ENCODE peak calls at places on chromosomes 11 and 22, in eight cellular contexts. Z is H1, X is GM06990, N is lung, E is kidney epithelial cell, B is lower lobe of right lung, W is fibroblast of lung, V is adipocyte. R is an unnamed sample.

GRCh38 chr22:21876486-21877176 is 9.2 kb upstream of the MAPK1 start:
- DNase-seq in Z (no peak), X (peak; percentile 59), W (peak; percentile 89), V (peak; percentile 93), B (no peak), N (no peak), E (no peak), R (no peak)

GRCh38 chr11:95085117-95085825 is 4.4 kb upstream of the ENDOD1 start:
- DNase-seq in W (no peak), B (no peak), E (no peak), Z (no peak), V (no peak), N (no peak), X (no peak), R (no peak)

GRCh38 chr22:45023431-45023830 is 13.6 kb upstream of the PHF21B start:
- DNase-seq in B (no peak), E (no peak), N (no peak), W (no peak), X (no peak), V (no peak), Z (no peak), R (no peak)

GRCh38 chr11:47631473-47631872 is 10.9 kb downstream of the MTCH2 start:
- DNase-seq in V (no peak), W (no peak), B (no peak), E (no peak), Z (no peak), N (no peak), X (no peak), R (no peak)

GRCh38 chr22:41557401-41558240 is 3.2 kb upstream of the CSDC2 start:
- DNase-seq in Z (peak; percentile 58), V (peak; percentile 89), N (peak; percentile 81), E (no peak), W (peak; percentile 98), B (peak; percentile 75), X (no peak), R (no peak)

GRCh38 chr11:3344775-3345174 is 34.2 kb downstream of the ZNF195 start:
- DNase-seq in Z (no peak), X (no peak), B (no peak), V (no peak), W (no peak), E (no peak), N (no peak), R (no peak)

GRCh38 chr11:65553301-65554001 is 4.7 kb downstream of the LTBP3 start:
- DNase-seq in Z (peak; percentile 86), V (no peak), X (peak; percentile 68), E (no peak), N (no peak), W (no peak), B (no peak), R (no peak)

GRCh38 chr22:35357883-35358621 is 22.8 kb upstream of the HMOX1 start:
- DNase-seq in Z (no peak), X (no peak), N (no peak), V (no peak), W (no peak), E (peak; percentile 86), B (no peak), R (no peak)

GRCh38 chr11:121451178-121451981 is 734 bp upstream of the SORL1 start:
- DNase-seq in V (no peak), N (no peak), B (no peak), Z (no peak), X (no peak), E (no peak), W (no peak), R (no peak)

GRCh38 chr11:55624531-55624930 is 10.4 kb upstream of the OR4P4 start:
- DNase-seq in V (no peak), E (no peak), X (no peak), Z (no peak), N (no peak), B (no peak), W (no peak), R (no peak)

GRCh38 chr11:106167085-106167484 is 89.6 kb downstream of the AASDHPPT start:
- DNase-seq in B (no peak), E (no peak), W (no peak), V (no peak), Z (no peak), N (no peak), X (no peak), R (no peak)

GRCh38 chr11:64742087-64742939 is 1.6 kb downstream of the RASGRP2 start:
- DNase-seq in B (no peak), N (no peak), V (peak; percentile 18), Z (peak; percentile 81), X (peak; percentile 48), E (no peak), W (no peak), R (no peak)

GRCh38 chr11:74981888-74982287 is 6.8 kb upstream of the NEU3 start:
- DNase-seq in W (no peak), Z (no peak), B (no peak), X (no peak), N (no peak), V (no peak), E (no peak), R (no peak)

GRCh38 chr22:28123989-28124766 is 205.1 kb upstream of the PITPNB start:
- DNase-seq in W (no peak), N (no peak), X (no peak), Z (no peak), V (no peak), E (no peak), B (no peak), R (no peak)

GRCh38 chr11:74278721-74279148 is 32.7 kb downstream of the P4HA3 start:
- DNase-seq in X (no peak), W (peak; percentile 99), Z (no peak), E (peak; percentile 88), N (peak; percentile 52), V (peak; percentile 85), B (no peak), R (no peak)

GRCh38 chr22:23458663-23459541 is 121.2 kb downstream of the IGLL1 start:
- DNase-seq in Z (no peak), E (no peak), B (no peak), N (no peak), W (no peak), X (no peak), V (no peak), R (no peak)

GRCh38 chr22:23453277-23453676 is 126.8 kb downstream of the IGLL1 start:
- DNase-seq in X (no peak), W (no peak), B (no peak), E (no peak), Z (no peak), V (no peak), N (no peak), R (no peak)

GRCh38 chr22:23452231-23453010 is 127.7 kb downstream of the IGLL1 start:
- DNase-seq in X (no peak), B (no peak), E (no peak), Z (no peak), N (no peak), W (no peak), V (no peak), R (no peak)

GRCh38 chr22:23457586-23457985 is 122.5 kb downstream of the IGLL1 start:
- DNase-seq in N (no peak), Z (no peak), E (no peak), X (no peak), W (no peak), V (no peak), B (no peak), R (no peak)
- H3K27me3 ChIP-seq in N (no peaks in the 10 kb centered on the region), Z (no peaks in the 10 kb centered on the region), E (peaks cover 2% of the 10 kb centered on the region), X (no peaks in the 10 kb centered on the region), W (no peaks in the 10 kb centered on the region), V (peaks cover 31% of the 10 kb centered on the region), B (peaks cover 11% of the 10 kb centered on the region), R (no peaks in the 10 kb centered on the region)

DNA sequence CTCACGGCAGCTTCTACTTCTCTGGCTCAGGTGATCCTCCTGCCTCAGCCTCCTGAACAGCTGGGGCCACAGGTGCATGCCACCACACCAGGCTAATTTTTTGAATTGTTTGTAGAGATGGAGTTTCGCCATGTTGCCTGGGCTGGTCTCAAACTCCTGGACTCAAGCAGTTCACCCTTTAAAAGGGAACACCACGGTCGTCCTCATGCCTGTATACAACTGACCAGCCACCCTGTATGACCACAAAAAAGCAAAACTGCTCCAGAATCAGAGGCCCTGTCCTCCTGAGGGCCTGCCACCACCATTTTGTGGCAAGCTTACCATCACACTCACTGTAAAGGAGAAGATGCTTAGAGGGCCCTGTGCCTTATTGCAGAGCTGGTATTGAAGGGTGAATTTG is 2.2 kb downstream of the GLB1L3 start:
- DNase-seq in N (peak; percentile 14), E (no peak), Z (no peak), B (no peak), X (no peak), V (no peak), W (no peak), R (no peak)
- H3K27me3 ChIP-seq in N (peaks cover 3% of the 10 kb centered on the region), E (peaks cover 39% of the 10 kb centered on the region), Z (no peaks in the 10 kb centered on the region), B (peaks cover 73% of the 10 kb centered on the region), X (no peaks in the 10 kb centered on the region), V (peaks cover 54% of the 10 kb centered on the region), W (peaks cover 45% of the 10 kb centered on the region), R (peaks cover 17% of the 10 kb centered on the region)

DNA sequence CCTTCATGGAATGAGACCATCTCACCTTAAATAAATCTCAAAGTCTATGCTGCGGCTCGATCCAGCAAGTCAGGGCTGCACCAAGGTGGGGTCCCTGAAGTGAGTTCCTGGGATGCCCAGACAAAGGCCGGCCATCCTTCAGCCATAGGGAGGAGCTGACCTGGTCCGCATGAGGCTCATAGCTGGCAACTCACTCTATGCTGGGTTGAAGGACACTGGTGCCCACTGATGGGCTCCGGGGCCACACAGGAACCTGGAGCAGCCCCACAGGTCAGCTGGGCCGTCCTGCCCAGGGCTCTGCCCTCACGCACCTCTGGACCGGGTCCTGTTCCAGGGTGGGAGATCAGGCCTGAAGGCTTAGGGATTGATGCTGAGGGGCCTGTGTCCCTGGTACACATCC is 1339.3 kb downstream of the TBC1D22A start:
- DNase-seq in Z (peak; percentile 10), X (no peak), B (no peak), V (no peak), E (no peak), W (no peak), N (no peak), R (no peak)
- H3K27me3 ChIP-seq in Z (no peaks in the 10 kb centered on the region), X (no peaks in the 10 kb centered on the region), B (peaks cover 45% of the 10 kb centered on the region), V (no peaks in the 10 kb centered on the region), E (no peaks in the 10 kb centered on the region), W (no peaks in the 10 kb centered on the region), N (no peaks in the 10 kb centered on the region), R (peaks cover 76% of the 10 kb centered on the region)

GRCh38 chr11:100594320-100594719 is 92.8 kb upstream of the ARHGAP42 start:
- DNase-seq in X (no peak), Z (no peak), W (no peak), N (no peak), V (no peak), B (no peak), E (no peak), R (no peak)

GRCh38 chr11:100593321-100593720 is 93.8 kb upstream of the ARHGAP42 start:
- DNase-seq in B (no peak), V (no peak), Z (no peak), N (no peak), E (no peak), X (no peak), W (peak; percentile 81), R (no peak)

DNA sequence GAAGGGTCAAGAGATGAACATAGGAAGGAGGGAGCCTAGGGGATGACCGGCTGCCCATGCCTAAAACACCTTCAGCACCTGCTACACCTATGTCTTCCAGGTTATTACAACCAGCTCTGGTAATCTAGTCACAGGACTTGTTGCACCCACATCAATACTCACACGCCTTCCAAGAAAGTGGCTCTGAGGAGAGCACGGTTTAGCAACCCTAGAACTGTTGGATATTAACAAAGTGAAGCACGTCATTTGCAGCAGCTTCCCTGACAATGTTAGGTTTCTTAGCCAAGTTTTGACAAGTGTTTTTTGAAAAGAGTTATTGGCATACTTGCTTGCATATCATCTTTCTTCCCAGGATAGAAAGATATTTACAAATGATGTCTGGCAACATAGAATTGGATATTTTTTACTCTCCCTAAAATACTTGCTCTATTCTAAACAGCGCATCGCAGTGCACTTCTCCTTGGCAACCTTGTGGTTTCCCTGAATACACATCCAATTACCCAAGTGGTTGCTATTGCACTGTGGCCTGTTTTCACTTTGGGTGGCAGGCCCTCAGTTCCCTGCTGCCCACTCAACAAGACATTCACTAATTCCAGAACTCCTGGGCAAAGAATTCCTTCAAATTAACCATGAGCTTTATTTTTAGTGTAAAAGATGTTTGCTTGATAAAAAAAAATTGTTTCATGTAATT is 94.3 kb upstream of the ARHGAP42 start:
- DNase-seq in N (no peak), V (no peak), W (peak; percentile 68), E (no peak), X (no peak), B (no peak), Z (no peak), R (no peak)
- H3K27me3 ChIP-seq in N (no peaks in the 10 kb centered on the region), V (no peaks in the 10 kb centered on the region), W (no peaks in the 10 kb centered on the region), E (no peaks in the 10 kb centered on the region), X (no peaks in the 10 kb centered on the region), B (no peaks in the 10 kb centered on the region), Z (no peaks in the 10 kb centered on the region), R (no peaks in the 10 kb centered on the region)